ENCODE peak calls at places on chromosomes 13 and 19, in ten cellular contexts. B is fibroblast of pulmonary artery; S is activated CD8-positive, alpha-beta memory T cell treated with anti-CD3 and anti-CD28 coated beads for 4 hours; P is NCI-H345; R is uterus; D is activated naive CD8-positive, alpha-beta T cell treated with anti-CD3 and anti-CD28 coated beads for 36 hours; K is COR-L47; G is HS-27A; X is A172; L is activated T-cell treated with anti-CD3 and anti-CD28 coated beads for 4 hours. Z is an unnamed sample.

GRCh38 chr13:53141336-53141735 is 112.7 kb downstream of the OLFM4 start:
- DNase-seq in R (no peak), S (no peak), B (no peak), D (no peak), L (no peak), X (no peak), G (no peak), P (peak), K (peak), Z (no peak)

GRCh38 chr19:41995959-41996797 is 2.1 kb upstream of the ATP1A3 start:
- DNase-seq in R (no peak), S (no peak), X (no peak), P (peak), K (peak), L (no peak), D (no peak), G (no peak), B (no peak), Z (no peak)

GRCh38 chr13:101712026-101712348 is 259.5 kb downstream of the ITGBL1 start:
- DNase-seq in B (no peak), R (no peak), G (no peak), X (no peak), S (no peak), D (no peak), K (no peak), L (no peak), P (no peak), Z (no peak)

GRCh38 chr19:3046621-3047306 is 15.5 kb downstream of the TLE5 start:
- DNase-seq in L (no peak), R (peak), D (no peak), G (no peak), B (peak), P (peak), X (no peak), S (no peak), K (peak), Z (no peak)

GRCh38 chr19:12126707-12127106 is 13.4 kb downstream of the ZNF20 start:
- DNase-seq in L (no peak), P (no peak), R (no peak), X (no peak), G (no peak), D (no peak), S (no peak), B (peak), K (peak), Z (no peak)

GRCh38 chr19:42189133-42189532 is 28.3 kb downstream of the DEDD2 start:
- DNase-seq in K (no peak), P (no peak), G (no peak), R (no peak), S (no peak), L (no peak), D (no peak), B (no peak), X (peak), Z (no peak)

GRCh38 chr19:5480427-5480836 is 25.2 kb downstream of the ZNRF4 start:
- DNase-seq in D (peak), G (no peak), X (no peak), S (no peak), L (peak), B (peak), K (no peak), R (no peak), P (peak), Z (no peak)

GRCh38 chr19:2249010-2249866 is at the start of gene AMH:
- DNase-seq in K (no peak), L (no peak), X (no peak), D (no peak), P (no peak), R (no peak), B (no peak), G (no peak), S (no peak), Z (no peak)

GRCh38 chr19:34428549-34429285 is 536 bp downstream of the UBA2 start:
- DNase-seq in B (peak), L (peak), S (peak), K (no peak), R (peak), G (peak), X (no peak), D (no peak), P (peak), Z (peak)

Z was measured in mammary epithelial cell.